ENCODE peak calls at places on chromosome 14, in eight cellular contexts. A is SK-N-MC, T is adipocyte, G is fibroblast of lung, Y is MM.1S, R is astrocyte, M is endothelial cell of umbilical vein, U is Karpas-422. B is an unnamed sample.

GRCh38 chr14:91891721-91892220 is 24.4 kb upstream of the TC2N start:
- DNase-seq in A (no peak), T (no peak), G (peak; percentile 75), Y (no peak), R (peak; percentile 70), M (no peak), U (no peak), B (no peak)

GRCh38 chr14:103561381-103562134 is 899 bp downstream of the BAG5 start:
- DNase-seq in A (no peak), T (peak; percentile 81), G (peak; percentile 64), Y (peak; percentile 16), R (peak; percentile 45), M (peak; percentile 72), U (peak; percentile 87), B (peak; percentile 49)

GRCh38 chr14:23864252-23864651 is 89.3 kb upstream of the DHRS4 start:
- DNase-seq in A (no peak), T (no peak), G (no peak), Y (no peak), R (no peak), M (no peak), U (no peak), B (no peak)

GRCh38 chr14:103519837-103520212 is 2.8 kb downstream of the CKB start:
- DNase-seq in A (no peak), T (no peak), G (no peak), Y (no peak), R (no peak), M (no peak), U (no peak), B (no peak)

GRCh38 chr14:96509457-96510090 is 7.4 kb downstream of the PAPOLA start:
- DNase-seq in A (no peak), T (no peak), G (no peak), Y (peak; percentile 71), R (no peak), M (no peak), U (peak; percentile 56), B (no peak)

GRCh38 chr14:96363751-96364336 is 518 bp downstream of the GSKIP start:
- DNase-seq in A (no peak), T (peak; percentile 66), G (peak; percentile 57), Y (peak; percentile 38), R (peak; percentile 37), M (peak; percentile 37), U (peak; percentile 89), B (peak; percentile 31)

GRCh38 chr14:92397140-92397815 is 74.3 kb downstream of the SLC24A4 start:
- DNase-seq in A (no peak), T (peak; percentile 51), G (peak; percentile 74), Y (no peak), R (peak; percentile 65), M (no peak), U (no peak), B (peak; percentile 62)

GRCh38 chr14:97107070-97107469 is 309.9 kb downstream of the VRK1 start:
- DNase-seq in A (no peak), T (no peak), G (peak; percentile 11), Y (no peak), R (no peak), M (no peak), U (no peak), B (no peak)

DNA sequence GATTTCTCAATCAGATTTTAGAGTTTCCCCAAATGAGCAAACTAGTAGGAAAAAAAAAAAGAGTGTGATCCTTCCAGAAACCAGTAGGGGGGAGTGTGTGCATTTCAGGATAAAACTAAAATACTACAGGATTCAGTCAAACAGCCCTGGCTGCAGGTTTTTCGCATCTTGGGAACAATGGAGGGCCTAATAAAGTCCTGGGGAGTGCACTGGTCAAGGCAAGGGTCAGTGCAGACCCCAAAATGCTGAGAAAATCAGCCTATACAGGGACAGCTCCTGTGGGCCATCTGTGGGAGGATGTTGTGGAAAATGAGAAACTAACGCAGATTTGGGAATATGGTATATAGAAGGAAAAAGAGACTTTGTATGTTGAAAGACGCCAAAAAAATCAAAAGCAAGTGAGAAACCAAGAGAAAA is 22.2 kb upstream of the ABCD4 start:
- DNase-seq in A (peak; percentile 8), T (peak; percentile 76), G (no peak), Y (peak; percentile 25), R (peak; percentile 4), M (peak; percentile 37), U (peak; percentile 80), B (peak; percentile 38)
- H3K9ac ChIP-seq in A (no peak overlapping the region), T (no peak overlapping the region), G (no peak overlapping the region), Y (no peak overlapping the region), R (no peak overlapping the region), M (no peak overlapping the region), U (no peak overlapping the region), B (no peak overlapping the region)

DNA sequence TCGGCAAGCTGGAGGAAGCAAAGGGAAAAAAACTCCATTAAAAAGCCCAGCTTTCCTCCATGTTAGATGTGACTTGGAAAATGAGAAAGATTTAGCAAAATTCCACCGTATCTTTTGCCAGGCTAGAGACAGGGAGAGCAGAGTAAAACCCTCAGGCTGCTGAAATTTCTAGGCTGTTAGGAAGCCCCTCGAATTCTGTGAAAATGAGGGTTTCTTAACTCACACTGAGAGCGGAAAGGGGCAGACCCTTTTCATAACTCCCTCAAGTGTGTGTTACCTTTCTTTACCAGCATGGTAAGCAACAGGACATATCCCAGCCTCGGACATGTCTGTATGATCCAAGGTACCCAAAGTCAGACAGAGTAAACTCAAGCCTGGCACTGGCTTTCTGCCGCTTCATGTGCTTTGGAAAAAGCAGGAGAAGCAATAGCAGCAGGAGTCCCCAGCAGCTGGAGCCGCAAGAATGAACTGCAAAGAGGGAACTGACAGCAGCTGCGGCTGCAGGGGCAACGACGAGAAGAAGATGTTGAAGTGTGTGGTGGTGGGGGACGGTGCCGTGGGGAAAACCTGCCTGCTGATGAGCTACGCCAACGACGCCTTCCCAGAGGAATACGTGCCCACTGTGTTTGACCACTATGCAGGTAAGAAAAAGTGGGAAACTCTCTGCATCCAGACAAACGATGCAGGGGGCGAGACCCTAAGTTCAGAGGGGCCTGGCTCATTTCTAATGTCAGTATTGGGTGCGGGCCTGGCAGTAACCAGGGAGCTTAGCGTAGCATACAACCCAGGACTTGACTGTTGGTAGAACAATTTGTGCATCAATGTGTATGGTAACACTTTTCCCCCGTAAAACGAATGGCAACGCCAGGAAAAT is at the start of gene RHOJ:
- DNase-seq in A (peak; percentile 44), T (peak; percentile 61), G (peak; percentile 57), Y (no peak), R (peak; percentile 47), M (no peak), U (no peak), B (peak; percentile 32)
- H3K9ac ChIP-seq in A (peak within 1 kb of the TSS; percentile 69), T (peak within 1 kb of the TSS; percentile 87), G (peak within 1 kb of the TSS; percentile 52), Y (no peak within 1 kb of the TSS), R (peak within 1 kb of the TSS; percentile 96), M (peak within 1 kb of the TSS; percentile 98), U (no peak within 1 kb of the TSS), B (peak within 1 kb of the TSS; percentile 84)

GRCh38 chr14:56810341-56810740 is at the start of gene OTX2:
- DNase-seq in A (no peak), T (no peak), G (no peak), Y (no peak), R (no peak), M (no peak), U (no peak), B (no peak)
- H3K9ac ChIP-seq in A (peak within 1 kb of the TSS; percentile 87), T (no peak within 1 kb of the TSS), G (no peak within 1 kb of the TSS), Y (no peak within 1 kb of the TSS), R (peak within 1 kb of the TSS; percentile 70), M (no peak within 1 kb of the TSS), U (no peak within 1 kb of the TSS), B (no peak within 1 kb of the TSS)

GRCh38 chr14:25756880-25757279 is 706.9 kb upstream of the STXBP6 start:
- DNase-seq in A (no peak), T (no peak), G (no peak), Y (no peak), R (no peak), M (no peak), U (no peak), B (no peak)

GRCh38 chr14:25757364-25757763 is 707.4 kb upstream of the STXBP6 start:
- DNase-seq in A (no peak), T (no peak), G (no peak), Y (no peak), R (no peak), M (no peak), U (no peak), B (no peak)

DNA sequence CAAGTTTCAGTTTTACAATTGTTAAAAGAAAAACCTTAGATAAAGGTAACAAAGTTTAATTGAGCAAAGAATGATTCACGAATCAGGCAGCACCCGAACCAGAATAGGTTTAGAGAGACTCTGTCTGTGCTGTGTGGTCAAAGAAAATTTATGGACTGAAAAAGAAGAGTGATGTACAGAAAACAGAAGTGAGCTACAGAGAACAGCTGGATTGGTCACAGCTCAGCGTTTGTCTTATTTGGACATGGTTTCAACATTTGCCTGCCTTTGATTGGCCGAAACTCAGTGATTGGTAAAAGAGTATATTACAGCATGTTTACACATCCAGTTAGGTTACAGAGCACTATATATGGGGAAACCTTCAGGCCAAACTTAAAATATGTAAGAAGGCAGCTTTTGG is 703.2 kb upstream of the STXBP6 start:
- DNase-seq in A (no peak), T (no peak), G (no peak), Y (peak; percentile 6), R (no peak), M (no peak), U (no peak), B (no peak)
- H3K9ac ChIP-seq in A (no peak overlapping the region), T (no peak overlapping the region), G (no peak overlapping the region), Y (no peak overlapping the region), R (no peak overlapping the region), M (no peak overlapping the region), U (no peak overlapping the region), B (no peak overlapping the region)

DNA sequence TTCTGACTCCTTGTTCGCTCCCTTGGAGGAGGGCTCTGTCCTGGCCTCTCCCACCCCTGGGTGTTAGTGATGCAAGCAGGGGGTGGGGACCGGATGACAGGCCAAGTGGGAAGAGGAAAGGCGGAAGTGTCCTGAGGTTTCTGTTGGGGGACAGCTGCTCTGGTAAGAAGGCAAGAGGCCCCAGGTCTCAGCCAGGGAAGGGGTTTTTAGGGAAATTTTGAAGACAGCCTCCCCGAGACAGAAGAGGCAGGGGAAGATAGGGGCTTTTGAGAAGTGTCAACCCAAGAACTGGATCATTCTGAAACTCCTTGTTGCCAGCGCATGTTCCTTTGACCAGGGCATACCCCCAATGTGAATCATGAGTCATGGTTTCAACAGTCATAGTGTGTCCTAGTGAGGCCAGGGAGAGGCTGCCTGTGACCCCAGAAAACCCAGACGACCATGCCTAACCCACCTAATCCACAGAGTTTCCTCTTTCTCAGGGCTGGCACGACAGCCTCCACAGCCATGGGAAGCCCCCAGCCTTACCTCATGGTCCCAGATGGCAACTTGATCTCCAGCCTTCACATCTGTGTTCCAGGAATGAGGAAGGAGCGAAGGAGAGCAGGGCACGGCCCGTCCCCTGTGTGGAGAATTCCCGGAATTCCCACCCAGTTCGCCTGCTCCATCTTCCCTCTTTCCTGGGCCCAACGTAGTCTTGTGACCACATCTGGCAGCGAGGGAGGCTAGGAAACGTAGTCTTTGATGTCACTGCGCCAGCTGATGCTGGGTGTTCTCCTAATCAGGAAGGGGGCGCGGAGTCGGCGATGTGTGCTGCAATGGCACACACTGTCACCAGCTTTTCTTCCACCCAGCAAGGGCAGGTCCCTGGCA is 4.9 kb upstream of the GPR132 start:
- DNase-seq in A (no peak), T (no peak), G (no peak), Y (no peak), R (no peak), M (no peak), U (no peak), B (peak; percentile 33)
- H3K9ac ChIP-seq in A (no peak overlapping the region), T (no peak overlapping the region), G (no peak overlapping the region), Y (no peak overlapping the region), R (no peak overlapping the region), M (no peak overlapping the region), U (no peak overlapping the region), B (no peak overlapping the region)